ENCODE peak calls at places on chromosomes 2 and 18, in nine cellular contexts. R is fibroblast of lung; S is psoas muscle; B is tibial nerve; J is upper lobe of right lung; P is IMR-90; G is right cardiac atrium; H is endodermal cell; N is CD8-positive, alpha-beta T cell. I is an unnamed sample.
A peak's percentile ranks its signal among the peaks of the same experiment; 100 is the strongest.

GRCh38 chr2:192216336-192216735 is 21.6 kb upstream of the TMEFF2 start:
- DNase-seq in J (no peak), N (no peak), B (no peak), H (no peak), G (no peak), P (no peak), S (no peak), R (no peak), I (no peak)

GRCh38 chr2:25378731-25379490 is 37.2 kb upstream of the DNMT3A start:
- DNase-seq in H (peak; percentile 31), N (no peak), G (no peak), S (peak; percentile 36), R (peak; percentile 64), P (no peak), B (no peak), J (peak; percentile 53), I (no peak)

GRCh38 chr2:2881507-2881906 is 496.1 kb downstream of the EIPR1 start:
- DNase-seq in J (no peak), P (no peak), R (no peak), N (no peak), S (no peak), G (no peak), H (no peak), B (no peak), I (no peak)

GRCh38 chr2:134202361-134202760 is 51.5 kb upstream of the MGAT5 start:
- DNase-seq in J (no peak), G (no peak), H (no peak), R (no peak), B (no peak), S (no peak), N (no peak), P (no peak), I (no peak)

GRCh38 chr2:95282458-95282857 is 8.2 kb downstream of the PROM2 start:
- DNase-seq in J (no peak), S (no peak), P (no peak), R (no peak), H (no peak), G (peak; percentile 29), N (no peak), B (no peak), I (no peak)

GRCh38 chr2:56589820-56590219 is 406.0 kb downstream of the CCDC85A start:
- DNase-seq in H (peak; percentile 38), J (no peak), P (no peak), R (no peak), B (no peak), G (no peak), S (no peak), N (no peak), I (no peak)

GRCh38 chr2:85264471-85264870 is 63.3 kb downstream of the TGOLN2 start:
- DNase-seq in S (no peak), N (no peak), B (no peak), P (peak; percentile 33), G (no peak), H (no peak), R (peak; percentile 86), J (no peak), I (no peak)

GRCh38 chr2:125318740-125319139 is 1293.7 kb downstream of the CNTNAP5 start:
- DNase-seq in S (no peak), N (no peak), H (no peak), J (no peak), G (no peak), B (no peak), R (no peak), P (no peak), I (no peak)

GRCh38 chr2:148534416-148535205 is 109.9 kb upstream of the EPC2 start:
- DNase-seq in J (no peak), G (peak; percentile 82), H (peak; percentile 54), B (no peak), N (no peak), R (no peak), P (no peak), S (peak; percentile 72), I (no peak)

GRCh38 chr2:2026252-2026831 is 282.0 kb upstream of the PXDN start:
- DNase-seq in H (peak; percentile 45), S (no peak), G (peak; percentile 53), P (no peak), N (no peak), B (no peak), J (no peak), R (no peak), I (no peak)

GRCh38 chr2:122029456-122029855 is 274.0 kb downstream of the TSN start:
- DNase-seq in P (no peak), G (no peak), B (no peak), R (no peak), N (no peak), J (no peak), H (no peak), S (no peak), I (no peak)

GRCh38 chr18:50203801-50204604 is 9.1 kb upstream of the MYO5B start:
- DNase-seq in N (no peak), H (peak; percentile 91), G (no peak), J (no peak), S (no peak), B (no peak), P (peak; percentile 9), R (peak; percentile 24), I (peak; percentile 22)

GRCh38 chr2:166433457-166433856 is 57.7 kb upstream of the SCN9A start:
- DNase-seq in N (no peak), R (no peak), J (no peak), H (no peak), B (no peak), S (no peak), G (no peak), P (no peak), I (no peak)

GRCh38 chr2:42060028-42060427 is 12.2 kb downstream of the PKDCC start:
- DNase-seq in B (no peak), S (no peak), P (no peak), H (no peak), R (no peak), G (no peak), J (no peak), N (no peak), I (no peak)

GRCh38 chr2:42060718-42061619 is 13.1 kb downstream of the PKDCC start:
- DNase-seq in N (no peak), S (peak; percentile 75), R (peak; percentile 19), B (no peak), J (no peak), H (peak; percentile 64), P (peak; percentile 31), G (peak; percentile 84), I (peak; percentile 61)

GRCh38 chr2:42061839-42062238 is 14.0 kb downstream of the PKDCC start:
- DNase-seq in P (no peak), S (no peak), H (no peak), B (no peak), N (no peak), J (no peak), R (no peak), G (peak; percentile 32), I (no peak)

GRCh38 chr2:42064417-42064942 is 16.7 kb downstream of the PKDCC start:
- DNase-seq in G (no peak), J (no peak), R (peak; percentile 93), B (no peak), N (no peak), S (no peak), P (peak; percentile 96), H (no peak), I (no peak)

DNA sequence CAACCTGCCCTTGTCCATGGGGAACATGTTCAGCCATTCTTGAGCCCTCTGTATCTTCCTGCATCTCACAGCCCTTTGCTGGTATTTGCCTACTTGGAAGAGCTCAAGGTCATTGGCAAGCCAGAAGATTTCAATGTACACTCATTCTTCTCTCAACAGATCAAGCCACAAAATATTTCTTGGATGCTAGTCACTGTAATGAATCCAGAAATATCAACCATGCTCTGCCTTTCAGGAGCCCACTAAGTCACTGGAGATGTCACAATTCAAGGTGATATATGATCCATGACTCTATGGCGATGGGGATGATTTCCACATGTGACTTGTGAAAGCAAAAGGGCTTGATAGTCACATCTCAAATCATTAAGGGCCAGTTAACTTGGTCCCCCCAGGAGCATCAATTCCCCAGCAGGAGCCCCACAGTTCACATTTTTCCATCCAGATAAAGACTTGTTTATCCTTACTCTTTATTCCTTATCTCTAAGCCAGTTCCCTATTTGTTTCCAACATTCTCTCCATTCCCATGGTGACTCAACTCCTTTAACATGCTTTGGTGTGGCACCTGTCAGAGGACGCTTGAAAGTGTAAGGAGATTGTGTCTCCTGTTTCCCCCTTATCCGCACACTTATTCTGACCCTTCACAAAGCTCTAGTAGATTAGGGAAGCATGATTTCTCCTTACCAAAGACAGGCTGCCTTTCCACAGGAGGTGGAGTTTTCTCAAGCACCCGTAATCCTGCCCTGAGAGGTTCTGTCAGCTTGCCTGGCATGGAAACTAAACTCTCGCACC is 15.8 kb downstream of the PKDCC start:
- DNase-seq in B (no peak), S (no peak), J (no peak), N (no peak), P (peak; percentile 91), H (peak; percentile 68), G (no peak), R (peak; percentile 91), I (no peak)
- H3K4me1 ChIP-seq in B (peaks cover 15% of the 10 kb centered on the region), S (peaks cover 32% of the 10 kb centered on the region), J (peaks cover 41% of the 10 kb centered on the region), N (no peaks in the 10 kb centered on the region), P (peaks cover 29% of the 10 kb centered on the region), H (peaks cover 26% of the 10 kb centered on the region), G (peaks cover 14% of the 10 kb centered on the region), R (peaks cover 15% of the 10 kb centered on the region), I (peaks cover 15% of the 10 kb centered on the region)

DNA sequence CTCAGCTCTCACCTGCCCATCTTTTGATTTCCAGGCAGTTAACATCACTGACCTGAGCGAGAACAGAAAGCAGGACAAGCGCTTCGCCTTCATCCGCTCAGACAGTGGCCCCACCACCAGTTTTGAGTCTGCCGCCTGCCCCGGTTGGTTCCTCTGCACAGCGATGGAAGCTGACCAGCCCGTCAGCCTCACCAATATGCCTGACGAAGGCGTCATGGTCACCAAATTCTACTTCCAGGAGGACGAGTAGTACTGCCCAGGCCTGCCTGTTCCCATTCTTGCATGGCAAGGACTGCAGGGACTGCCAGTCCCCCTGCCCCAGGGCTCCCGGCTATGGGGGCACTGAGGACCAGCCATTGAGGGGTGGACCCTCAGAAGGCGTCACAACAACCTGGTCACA is 5.2 kb downstream of the IL1RN start:
- DNase-seq in G (no peak), N (no peak), P (no peak), H (no peak), R (no peak), J (no peak), B (no peak), S (no peak), I (no peak)
- H3K27ac ChIP-seq in G (no peak overlapping the region), N (no peak overlapping the region), P (no peak overlapping the region), H (no peak overlapping the region), R (no peak overlapping the region), J (no peak overlapping the region), B (no peak overlapping the region), S (no peak overlapping the region), I (no peak overlapping the region)

DNA sequence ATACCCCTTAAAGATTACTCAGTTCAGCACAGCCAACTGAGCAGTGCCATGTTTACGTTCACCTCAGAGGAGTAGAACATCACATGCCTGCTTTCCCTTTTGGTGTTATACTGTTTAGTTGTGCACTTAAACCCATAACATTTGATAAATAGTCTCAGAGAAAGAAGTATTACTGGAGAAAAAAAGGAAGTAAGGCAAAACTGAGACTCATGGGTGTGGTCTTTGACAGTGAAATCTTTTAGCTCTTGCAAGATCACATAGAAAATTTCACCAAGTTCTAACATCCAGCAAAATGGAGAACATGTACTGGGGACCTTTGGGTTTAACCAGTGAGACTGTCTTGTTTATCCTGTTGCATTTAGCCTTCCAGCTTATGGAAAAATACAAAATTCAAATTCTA is 5.6 kb downstream of the TANK start:
- DNase-seq in B (no peak), S (no peak), R (no peak), H (no peak), N (no peak), P (peak; percentile 11), G (no peak), J (no peak), I (no peak)
- H3K4me1 ChIP-seq in B (peaks cover 43% of the 10 kb centered on the region), S (peaks cover 52% of the 10 kb centered on the region), R (peaks cover 8% of the 10 kb centered on the region), H (peaks cover 13% of the 10 kb centered on the region), N (peaks cover 32% of the 10 kb centered on the region), P (peaks cover 8% of the 10 kb centered on the region), G (peaks cover 2% of the 10 kb centered on the region), J (peaks cover 80% of the 10 kb centered on the region), I (peaks cover 45% of the 10 kb centered on the region)

GRCh38 chr2:127658146-127658545 is 12.2 kb downstream of the GPR17 start:
- DNase-seq in N (no peak), B (no peak), H (no peak), R (no peak), S (peak; percentile 19), G (no peak), P (no peak), J (peak; percentile 28), I (no peak)
- H3K27ac ChIP-seq in N (no peak overlapping the region), B (no peak overlapping the region), H (no peak overlapping the region), R (no peak overlapping the region), S (peak overlapping the region; percentile 32), G (peak overlapping the region; percentile 94), P (no peak overlapping the region), J (peak overlapping the region; percentile 73), I (peak overlapping the region; percentile 84)